ENCODE peak calls at places on chromosome X, in ten cellular contexts. One of them, this sample, is unnamed.

GRCh38 chrX:128020701-128021100 is 31.5 kb downstream of the ACTRT1 start:
- DNase-seq in CD4-positive, alpha-beta memory T cell: no peak
- DNase-seq in heart left ventricle: no peak
- DNase-seq in mammary epithelial cell: peak; percentile 80
- DNase-seq in NT2/D1: no peak
- DNase-seq in heart right ventricle: no peak
- DNase-seq in AG04450: no peak
- DNase-seq in psoas muscle: no peak
- DNase-seq in HCT116: no peak
- DNase-seq in CD8-positive, alpha-beta T cell: no peak
- DNase-seq in this sample: no peak

GRCh38 chrX:39816871-39817731 is 280.7 kb downstream of the BCOR start:
- DNase-seq in NT2/D1: peak; percentile 91
- DNase-seq in mammary epithelial cell: no peak
- DNase-seq in CD4-positive, alpha-beta memory T cell: no peak
- DNase-seq in heart right ventricle: no peak
- DNase-seq in CD8-positive, alpha-beta T cell: no peak
- DNase-seq in HCT116: no peak
- DNase-seq in AG04450: no peak
- DNase-seq in heart left ventricle: no peak
- DNase-seq in psoas muscle: peak; percentile 47
- DNase-seq in this sample: no peak

GRCh38 chrX:140709421-140709846 is at the start of gene LINC00632:
- DNase-seq in heart left ventricle: no peak
- DNase-seq in psoas muscle: no peak
- DNase-seq in HCT116: no peak
- DNase-seq in mammary epithelial cell: no peak
- DNase-seq in NT2/D1: no peak
- DNase-seq in AG04450: no peak
- DNase-seq in heart right ventricle: no peak
- DNase-seq in CD4-positive, alpha-beta memory T cell: no peak
- DNase-seq in CD8-positive, alpha-beta T cell: no peak
- DNase-seq in this sample: no peak

GRCh38 chrX:43467608-43468234 is 188.4 kb upstream of the MAOA start:
- DNase-seq in heart right ventricle: no peak
- DNase-seq in HCT116: no peak
- DNase-seq in CD4-positive, alpha-beta memory T cell: no peak
- DNase-seq in NT2/D1: no peak
- DNase-seq in psoas muscle: no peak
- DNase-seq in heart left ventricle: no peak
- DNase-seq in CD8-positive, alpha-beta T cell: no peak
- DNase-seq in AG04450: no peak
- DNase-seq in mammary epithelial cell: no peak
- DNase-seq in this sample: no peak

GRCh38 chrX:107154787-107155620 is 36.4 kb upstream of the RBM41 start:
- DNase-seq in CD8-positive, alpha-beta T cell: peak; percentile 11
- DNase-seq in AG04450: no peak
- DNase-seq in mammary epithelial cell: peak; percentile 69
- DNase-seq in heart right ventricle: no peak
- DNase-seq in HCT116: no peak
- DNase-seq in NT2/D1: no peak
- DNase-seq in heart left ventricle: no peak
- DNase-seq in psoas muscle: no peak
- DNase-seq in CD4-positive, alpha-beta memory T cell: no peak
- DNase-seq in this sample: no peak

GRCh38 chrX:97672608-97673007 is 788.9 kb downstream of the RPA4 start:
- DNase-seq in psoas muscle: no peak
- DNase-seq in NT2/D1: no peak
- DNase-seq in CD4-positive, alpha-beta memory T cell: no peak
- DNase-seq in heart left ventricle: no peak
- DNase-seq in CD8-positive, alpha-beta T cell: no peak
- DNase-seq in HCT116: no peak
- DNase-seq in heart right ventricle: no peak
- DNase-seq in mammary epithelial cell: no peak
- DNase-seq in AG04450: no peak
- DNase-seq in this sample: no peak

GRCh38 chrX:26309262-26309661 is 93.3 kb downstream of the MAGEB5 start:
- DNase-seq in CD8-positive, alpha-beta T cell: no peak
- DNase-seq in heart left ventricle: no peak
- DNase-seq in HCT116: no peak
- DNase-seq in psoas muscle: no peak
- DNase-seq in AG04450: no peak
- DNase-seq in CD4-positive, alpha-beta memory T cell: no peak
- DNase-seq in mammary epithelial cell: no peak
- DNase-seq in heart right ventricle: no peak
- DNase-seq in NT2/D1: no peak
- DNase-seq in this sample: no peak

GRCh38 chrX:65697915-65698796 is 30.7 kb downstream of the MSN start:
- DNase-seq in mammary epithelial cell: no peak
- DNase-seq in heart left ventricle: peak; percentile 79
- DNase-seq in NT2/D1: no peak
- DNase-seq in CD4-positive, alpha-beta memory T cell: peak; percentile 76
- DNase-seq in HCT116: no peak
- DNase-seq in heart right ventricle: peak; percentile 35
- DNase-seq in psoas muscle: no peak
- DNase-seq in CD8-positive, alpha-beta T cell: peak; percentile 71
- DNase-seq in AG04450: no peak
- DNase-seq in this sample: no peak

GRCh38 chrX:154135458-154136229 is 8.4 kb upstream of the OPN1LW start:
- DNase-seq in NT2/D1: no peak
- DNase-seq in heart left ventricle: no peak
- DNase-seq in AG04450: no peak
- DNase-seq in CD4-positive, alpha-beta memory T cell: peak; percentile 64
- DNase-seq in psoas muscle: no peak
- DNase-seq in heart right ventricle: no peak
- DNase-seq in HCT116: no peak
- DNase-seq in mammary epithelial cell: peak; percentile 8
- DNase-seq in CD8-positive, alpha-beta T cell: no peak
- DNase-seq in this sample: no peak

GRCh38 chrX:30196322-30196721 is 19.0 kb upstream of the MAGEB2 start:
- DNase-seq in CD8-positive, alpha-beta T cell: no peak
- DNase-seq in HCT116: peak; percentile 7
- DNase-seq in psoas muscle: no peak
- DNase-seq in NT2/D1: no peak
- DNase-seq in heart right ventricle: no peak
- DNase-seq in mammary epithelial cell: peak; percentile 1
- DNase-seq in CD4-positive, alpha-beta memory T cell: no peak
- DNase-seq in AG04450: no peak
- DNase-seq in heart left ventricle: no peak
- DNase-seq in this sample: no peak

DNA sequence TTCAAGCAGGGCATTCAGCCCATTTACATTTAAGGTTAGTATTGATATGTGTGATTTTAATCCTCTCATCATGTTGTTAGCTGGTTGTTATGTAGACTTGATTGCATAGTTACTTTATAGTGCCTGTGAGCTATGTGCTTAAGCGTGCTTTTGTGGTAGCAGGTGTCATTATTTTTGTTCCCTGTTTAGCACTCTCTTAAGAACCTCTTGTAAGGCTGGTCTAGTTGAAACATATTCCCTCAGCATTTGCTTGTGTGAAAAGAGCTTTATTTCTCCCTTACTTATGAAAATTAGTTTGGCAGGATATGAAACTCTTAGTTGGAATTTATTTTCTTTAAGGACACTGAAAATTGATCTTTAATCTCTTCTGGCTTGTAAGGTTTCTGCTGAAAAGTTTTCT is 326.1 kb downstream of the SH3BGRL start:
- DNase-seq in AG04450: no peak
- DNase-seq in mammary epithelial cell: no peak
- DNase-seq in CD8-positive, alpha-beta T cell: no peak
- DNase-seq in psoas muscle: no peak
- DNase-seq in heart right ventricle: no peak
- DNase-seq in heart left ventricle: no peak
- DNase-seq in NT2/D1: no peak
- DNase-seq in CD4-positive, alpha-beta memory T cell: no peak
- DNase-seq in HCT116: no peak
- DNase-seq in this sample: no peak
- H3K9me3 ChIP-seq in AG04450: no peaks in the 10 kb centered on the region
- H3K9me3 ChIP-seq in mammary epithelial cell: no peaks in the 10 kb centered on the region
- H3K9me3 ChIP-seq in CD8-positive, alpha-beta T cell: no peaks in the 10 kb centered on the region
- H3K9me3 ChIP-seq in psoas muscle: no peaks in the 10 kb centered on the region
- H3K9me3 ChIP-seq in heart right ventricle: peaks cover 11% of the 10 kb centered on the region
- H3K9me3 ChIP-seq in heart left ventricle: no peaks in the 10 kb centered on the region
- H3K9me3 ChIP-seq in NT2/D1: no peaks in the 10 kb centered on the region
- H3K9me3 ChIP-seq in CD4-positive, alpha-beta memory T cell: no peaks in the 10 kb centered on the region
- H3K9me3 ChIP-seq in HCT116: no peaks in the 10 kb centered on the region
- H3K9me3 ChIP-seq in this sample: no peaks in the 10 kb centered on the region

GRCh38 chrX:44891642-44892041 is 18.7 kb downstream of the KDM6A start:
- DNase-seq in AG04450: no peak
- DNase-seq in CD4-positive, alpha-beta memory T cell: no peak
- DNase-seq in psoas muscle: no peak
- DNase-seq in CD8-positive, alpha-beta T cell: no peak
- DNase-seq in heart left ventricle: no peak
- DNase-seq in heart right ventricle: no peak
- DNase-seq in NT2/D1: no peak
- DNase-seq in HCT116: no peak
- DNase-seq in mammary epithelial cell: no peak
- DNase-seq in this sample: no peak

GRCh38 chrX:44896566-44897186 is 23.7 kb downstream of the KDM6A start:
- DNase-seq in CD8-positive, alpha-beta T cell: no peak
- DNase-seq in heart right ventricle: no peak
- DNase-seq in heart left ventricle: no peak
- DNase-seq in CD4-positive, alpha-beta memory T cell: no peak
- DNase-seq in psoas muscle: no peak
- DNase-seq in NT2/D1: no peak
- DNase-seq in AG04450: no peak
- DNase-seq in mammary epithelial cell: no peak
- DNase-seq in HCT116: no peak
- DNase-seq in this sample: no peak

GRCh38 chrX:44903107-44903506 is 30.1 kb downstream of the KDM6A start:
- DNase-seq in heart left ventricle: no peak
- DNase-seq in CD8-positive, alpha-beta T cell: no peak
- DNase-seq in AG04450: peak; percentile 3
- DNase-seq in CD4-positive, alpha-beta memory T cell: no peak
- DNase-seq in psoas muscle: no peak
- DNase-seq in mammary epithelial cell: peak; percentile 86
- DNase-seq in NT2/D1: no peak
- DNase-seq in heart right ventricle: no peak
- DNase-seq in HCT116: peak; percentile 33
- DNase-seq in this sample: no peak

GRCh38 chrX:44898411-44899221 is 25.6 kb downstream of the KDM6A start:
- DNase-seq in AG04450: no peak
- DNase-seq in NT2/D1: no peak
- DNase-seq in heart left ventricle: no peak
- DNase-seq in psoas muscle: no peak
- DNase-seq in mammary epithelial cell: peak; percentile 33
- DNase-seq in heart right ventricle: no peak
- DNase-seq in CD8-positive, alpha-beta T cell: no peak
- DNase-seq in CD4-positive, alpha-beta memory T cell: no peak
- DNase-seq in HCT116: no peak
- DNase-seq in this sample: no peak

DNA sequence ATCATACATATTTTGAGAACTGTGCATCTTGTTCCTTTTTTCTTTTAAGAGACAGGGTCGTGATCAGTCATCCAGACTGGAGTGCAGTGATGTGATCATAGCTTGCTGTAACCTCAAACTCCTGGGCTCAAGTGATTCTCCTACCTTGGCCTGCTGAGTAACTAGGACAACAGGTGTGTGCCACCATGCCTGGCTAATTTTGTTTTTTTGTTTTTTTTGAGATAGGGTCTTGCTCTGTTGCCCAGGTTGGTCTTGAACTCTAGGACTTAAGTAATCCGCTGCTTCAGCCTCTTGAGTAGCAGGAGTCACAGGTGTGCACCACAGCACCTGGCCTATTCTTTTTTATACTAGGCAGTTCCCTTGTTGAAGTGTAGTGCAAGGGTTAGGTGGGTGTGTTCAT is 24.6 kb downstream of the KDM6A start:
- DNase-seq in mammary epithelial cell: no peak
- DNase-seq in heart left ventricle: no peak
- DNase-seq in psoas muscle: no peak
- DNase-seq in CD8-positive, alpha-beta T cell: no peak
- DNase-seq in HCT116: no peak
- DNase-seq in CD4-positive, alpha-beta memory T cell: no peak
- DNase-seq in heart right ventricle: no peak
- DNase-seq in AG04450: no peak
- DNase-seq in NT2/D1: no peak
- DNase-seq in this sample: no peak
- H3K9me3 ChIP-seq in mammary epithelial cell: no peaks in the 10 kb centered on the region
- H3K9me3 ChIP-seq in heart left ventricle: peaks cover 3% of the 10 kb centered on the region
- H3K9me3 ChIP-seq in psoas muscle: peaks cover 12% of the 10 kb centered on the region
- H3K9me3 ChIP-seq in CD8-positive, alpha-beta T cell: no peaks in the 10 kb centered on the region
- H3K9me3 ChIP-seq in HCT116: no peaks in the 10 kb centered on the region
- H3K9me3 ChIP-seq in CD4-positive, alpha-beta memory T cell: no peaks in the 10 kb centered on the region
- H3K9me3 ChIP-seq in heart right ventricle: peaks cover 22% of the 10 kb centered on the region
- H3K9me3 ChIP-seq in AG04450: peaks cover 2% of the 10 kb centered on the region
- H3K9me3 ChIP-seq in NT2/D1: peaks cover under 1% of the 10 kb centered on the region
- H3K9me3 ChIP-seq in this sample: no peaks in the 10 kb centered on the region

GRCh38 chrX:146448791-146449190 is 360.8 kb upstream of the CXorf51B start:
- DNase-seq in mammary epithelial cell: no peak
- DNase-seq in NT2/D1: no peak
- DNase-seq in AG04450: no peak
- DNase-seq in HCT116: no peak
- DNase-seq in CD8-positive, alpha-beta T cell: no peak
- DNase-seq in heart right ventricle: no peak
- DNase-seq in heart left ventricle: no peak
- DNase-seq in psoas muscle: no peak
- DNase-seq in CD4-positive, alpha-beta memory T cell: no peak
- DNase-seq in this sample: no peak

GRCh38 chrX:146454363-146454762 is 355.2 kb upstream of the CXorf51B start:
- DNase-seq in heart right ventricle: no peak
- DNase-seq in CD8-positive, alpha-beta T cell: no peak
- DNase-seq in heart left ventricle: no peak
- DNase-seq in AG04450: no peak
- DNase-seq in HCT116: no peak
- DNase-seq in CD4-positive, alpha-beta memory T cell: no peak
- DNase-seq in mammary epithelial cell: no peak
- DNase-seq in NT2/D1: no peak
- DNase-seq in psoas muscle: no peak
- DNase-seq in this sample: no peak

DNA sequence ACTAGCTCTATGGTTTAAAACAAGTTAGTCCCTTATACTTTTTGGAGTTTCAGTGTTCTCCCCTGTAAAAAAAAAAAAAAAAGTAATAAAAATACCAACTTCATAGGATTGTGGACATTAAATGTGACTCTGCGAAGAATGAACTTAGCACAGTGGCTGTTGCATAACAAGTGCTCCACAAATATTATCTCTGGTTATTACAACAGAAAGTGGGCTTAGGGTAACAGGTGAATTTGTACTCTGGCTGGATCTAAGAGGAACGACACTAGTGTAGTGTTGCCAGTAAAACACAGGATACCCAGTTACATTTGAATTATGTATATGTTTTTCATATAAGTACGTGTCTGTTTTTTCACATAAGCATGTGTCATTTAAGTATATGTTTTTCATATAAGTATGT is 360.3 kb upstream of the CXorf51B start:
- DNase-seq in heart left ventricle: no peak
- DNase-seq in NT2/D1: no peak
- DNase-seq in CD8-positive, alpha-beta T cell: no peak
- DNase-seq in psoas muscle: no peak
- DNase-seq in heart right ventricle: no peak
- DNase-seq in mammary epithelial cell: no peak
- DNase-seq in CD4-positive, alpha-beta memory T cell: no peak
- DNase-seq in AG04450: no peak
- DNase-seq in HCT116: no peak
- DNase-seq in this sample: no peak
- H3K9me3 ChIP-seq in heart left ventricle: no peaks in the 10 kb centered on the region
- H3K9me3 ChIP-seq in NT2/D1: no peaks in the 10 kb centered on the region
- H3K9me3 ChIP-seq in CD8-positive, alpha-beta T cell: no peaks in the 10 kb centered on the region
- H3K9me3 ChIP-seq in psoas muscle: no peaks in the 10 kb centered on the region
- H3K9me3 ChIP-seq in heart right ventricle: peaks cover 15% of the 10 kb centered on the region
- H3K9me3 ChIP-seq in mammary epithelial cell: peaks cover 9% of the 10 kb centered on the region
- H3K9me3 ChIP-seq in CD4-positive, alpha-beta memory T cell: no peaks in the 10 kb centered on the region
- H3K9me3 ChIP-seq in AG04450: no peaks in the 10 kb centered on the region
- H3K9me3 ChIP-seq in HCT116: no peaks in the 10 kb centered on the region
- H3K9me3 ChIP-seq in this sample: no peaks in the 10 kb centered on the region

GRCh38 chrX:55196688-55197087 is 23.5 kb upstream of the PAGE5 start:
- DNase-seq in heart left ventricle: no peak
- DNase-seq in HCT116: no peak
- DNase-seq in NT2/D1: no peak
- DNase-seq in CD4-positive, alpha-beta memory T cell: no peak
- DNase-seq in heart right ventricle: no peak
- DNase-seq in AG04450: no peak
- DNase-seq in CD8-positive, alpha-beta T cell: no peak
- DNase-seq in mammary epithelial cell: no peak
- DNase-seq in psoas muscle: no peak
- DNase-seq in this sample: no peak
- H3K9me3 ChIP-seq in heart left ventricle: peaks cover 7% of the 10 kb centered on the region
- H3K9me3 ChIP-seq in HCT116: no peaks in the 10 kb centered on the region
- H3K9me3 ChIP-seq in NT2/D1: peaks cover 26% of the 10 kb centered on the region
- H3K9me3 ChIP-seq in CD4-positive, alpha-beta memory T cell: no peaks in the 10 kb centered on the region
- H3K9me3 ChIP-seq in heart right ventricle: peaks cover 35% of the 10 kb centered on the region
- H3K9me3 ChIP-seq in AG04450: no peaks in the 10 kb centered on the region
- H3K9me3 ChIP-seq in CD8-positive, alpha-beta T cell: no peaks in the 10 kb centered on the region
- H3K9me3 ChIP-seq in mammary epithelial cell: no peaks in the 10 kb centered on the region
- H3K9me3 ChIP-seq in psoas muscle: no peaks in the 10 kb centered on the region
- H3K9me3 ChIP-seq in this sample: no peaks in the 10 kb centered on the region